ENCODE peak calls at places on chromosome 11, in six cellular contexts. One of them, this sample, is unnamed.

GRCh38 chr11:12137938-12138731 is 27.7 kb downstream of the MICAL2 start:
- DNase-seq in brain microvascular endothelial cell: peak; percentile 89
- DNase-seq in HCT116: no peak
- DNase-seq in body of pancreas: no peak
- DNase-seq in A549: peak; percentile 47
- DNase-seq in upper lobe of right lung: peak; percentile 47
- DNase-seq in this sample: no peak

GRCh38 chr11:83659466-83659865 is 373.3 kb upstream of the CCDC90B start:
- DNase-seq in HCT116: no peak
- DNase-seq in body of pancreas: no peak
- DNase-seq in A549: no peak
- DNase-seq in upper lobe of right lung: no peak
- DNase-seq in brain microvascular endothelial cell: no peak
- DNase-seq in this sample: no peak

GRCh38 chr11:65946655-65947054 is 1.4 kb downstream of the TSGA10IP start:
- DNase-seq in brain microvascular endothelial cell: no peak
- DNase-seq in body of pancreas: no peak
- DNase-seq in A549: no peak
- DNase-seq in HCT116: no peak
- DNase-seq in upper lobe of right lung: no peak
- DNase-seq in this sample: no peak

GRCh38 chr11:114259124-114259526 is 37.1 kb upstream of the NNMT start:
- DNase-seq in body of pancreas: peak; percentile 75
- DNase-seq in A549: no peak
- DNase-seq in HCT116: no peak
- DNase-seq in brain microvascular endothelial cell: no peak
- DNase-seq in upper lobe of right lung: peak; percentile 70
- DNase-seq in this sample: no peak

GRCh38 chr11:17403977-17404759 is 15.7 kb upstream of the KCNJ11 start:
- DNase-seq in HCT116: no peak
- DNase-seq in brain microvascular endothelial cell: no peak
- DNase-seq in upper lobe of right lung: no peak
- DNase-seq in body of pancreas: no peak
- DNase-seq in A549: no peak
- DNase-seq in this sample: no peak

GRCh38 chr11:76791861-76792260 is 8.7 kb downstream of the TSKU start:
- DNase-seq in upper lobe of right lung: no peak
- DNase-seq in body of pancreas: peak; percentile 52
- DNase-seq in A549: peak; percentile 79
- DNase-seq in brain microvascular endothelial cell: peak; percentile 79
- DNase-seq in HCT116: no peak
- DNase-seq in this sample: no peak

GRCh38 chr11:87597696-87598095 is 560.0 kb downstream of the TMEM135 start:
- DNase-seq in upper lobe of right lung: no peak
- DNase-seq in body of pancreas: no peak
- DNase-seq in HCT116: no peak
- DNase-seq in brain microvascular endothelial cell: no peak
- DNase-seq in A549: no peak
- DNase-seq in this sample: no peak

GRCh38 chr11:117693344-117693743 is 103.7 kb downstream of the DSCAML1 start:
- DNase-seq in HCT116: no peak
- DNase-seq in brain microvascular endothelial cell: no peak
- DNase-seq in A549: no peak
- DNase-seq in body of pancreas: no peak
- DNase-seq in upper lobe of right lung: no peak
- DNase-seq in this sample: peak; percentile 64

GRCh38 chr11:816433-816779 is 2.3 kb upstream of the PNPLA2 start:
- DNase-seq in A549: peak; percentile 53
- DNase-seq in HCT116: no peak
- DNase-seq in upper lobe of right lung: no peak
- DNase-seq in body of pancreas: no peak
- DNase-seq in brain microvascular endothelial cell: no peak
- DNase-seq in this sample: no peak

GRCh38 chr11:74729397-74729796 is 1.8 kb downstream of the CHRDL2 start:
- DNase-seq in body of pancreas: no peak
- DNase-seq in HCT116: no peak
- DNase-seq in upper lobe of right lung: no peak
- DNase-seq in brain microvascular endothelial cell: no peak
- DNase-seq in A549: no peak
- DNase-seq in this sample: no peak

GRCh38 chr11:121672630-121673487 is 220.1 kb upstream of the SORL1-AS1 start:
- DNase-seq in A549: no peak
- DNase-seq in upper lobe of right lung: no peak
- DNase-seq in brain microvascular endothelial cell: no peak
- DNase-seq in HCT116: no peak
- DNase-seq in body of pancreas: no peak
- DNase-seq in this sample: no peak

GRCh38 chr11:5234390-5234834 is at the start of gene HBD:
- DNase-seq in HCT116: no peak
- DNase-seq in body of pancreas: no peak
- DNase-seq in A549: no peak
- DNase-seq in upper lobe of right lung: no peak
- DNase-seq in brain microvascular endothelial cell: peak; percentile 55
- DNase-seq in this sample: no peak

GRCh38 chr11:35796542-35796941 is 134.0 kb downstream of the TRIM44 start:
- DNase-seq in brain microvascular endothelial cell: peak; percentile 40
- DNase-seq in HCT116: no peak
- DNase-seq in A549: peak; percentile 7
- DNase-seq in upper lobe of right lung: no peak
- DNase-seq in body of pancreas: no peak
- DNase-seq in this sample: peak; percentile 69

GRCh38 chr11:71499546-71499945 is 27.5 kb upstream of the KRTAP5-7 start:
- DNase-seq in brain microvascular endothelial cell: no peak
- DNase-seq in body of pancreas: no peak
- DNase-seq in HCT116: no peak
- DNase-seq in upper lobe of right lung: no peak
- DNase-seq in A549: no peak
- DNase-seq in this sample: no peak

GRCh38 chr11:102171101-102171500 is 60.9 kb downstream of the YAP1 start:
- DNase-seq in body of pancreas: no peak
- DNase-seq in upper lobe of right lung: no peak
- DNase-seq in brain microvascular endothelial cell: no peak
- DNase-seq in A549: no peak
- DNase-seq in HCT116: no peak
- DNase-seq in this sample: peak; percentile 52

GRCh38 chr11:43789700-43790443 is 90.8 kb upstream of the ALKBH3 start:
- DNase-seq in A549: peak; percentile 16
- DNase-seq in brain microvascular endothelial cell: peak; percentile 28
- DNase-seq in upper lobe of right lung: no peak
- DNase-seq in body of pancreas: no peak
- DNase-seq in HCT116: peak; percentile 22
- DNase-seq in this sample: peak; percentile 61

GRCh38 chr11:43626798-43627197 is 53.7 kb upstream of the HSD17B12 start:
- DNase-seq in A549: no peak
- DNase-seq in body of pancreas: no peak
- DNase-seq in upper lobe of right lung: no peak
- DNase-seq in brain microvascular endothelial cell: no peak
- DNase-seq in HCT116: no peak
- DNase-seq in this sample: no peak

GRCh38 chr11:299081-299891 is at the start of gene IFITM5:
- DNase-seq in upper lobe of right lung: peak; percentile 64
- DNase-seq in A549: no peak
- DNase-seq in brain microvascular endothelial cell: no peak
- DNase-seq in HCT116: no peak
- DNase-seq in body of pancreas: peak; percentile 24
- DNase-seq in this sample: no peak

GRCh38 chr11:5624489-5625278 is at the start of gene TRIM34:
- DNase-seq in body of pancreas: peak; percentile 59
- DNase-seq in upper lobe of right lung: no peak
- DNase-seq in HCT116: no peak
- DNase-seq in brain microvascular endothelial cell: peak; percentile 74
- DNase-seq in A549: peak; percentile 45
- DNase-seq in this sample: peak; percentile 90

GRCh38 chr11:93905384-93905783 is 55.0 kb upstream of the VSTM5 start:
- DNase-seq in HCT116: no peak
- DNase-seq in body of pancreas: no peak
- DNase-seq in A549: no peak
- DNase-seq in brain microvascular endothelial cell: peak; percentile 41
- DNase-seq in upper lobe of right lung: no peak
- DNase-seq in this sample: no peak

GRCh38 chr11:68450711-68451110 is 9.8 kb upstream of the PPP6R3 start:
- DNase-seq in A549: no peak
- DNase-seq in HCT116: no peak
- DNase-seq in brain microvascular endothelial cell: no peak
- DNase-seq in body of pancreas: no peak
- DNase-seq in upper lobe of right lung: peak; percentile 12
- DNase-seq in this sample: no peak

GRCh38 chr11:82767123-82767522 is 33.5 kb upstream of the FAM181B start:
- DNase-seq in brain microvascular endothelial cell: no peak
- DNase-seq in upper lobe of right lung: no peak
- DNase-seq in A549: no peak
- DNase-seq in HCT116: no peak
- DNase-seq in body of pancreas: no peak
- DNase-seq in this sample: no peak

GRCh38 chr11:19436932-19437331 is 196.2 kb upstream of the E2F8 start:
- DNase-seq in body of pancreas: no peak
- DNase-seq in upper lobe of right lung: no peak
- DNase-seq in brain microvascular endothelial cell: no peak
- DNase-seq in HCT116: no peak
- DNase-seq in A549: no peak
- DNase-seq in this sample: no peak

GRCh38 chr11:121494355-121495099 is 41.8 kb upstream of the SORL1-AS1 start:
- DNase-seq in upper lobe of right lung: no peak
- DNase-seq in HCT116: no peak
- DNase-seq in A549: no peak
- DNase-seq in brain microvascular endothelial cell: no peak
- DNase-seq in body of pancreas: no peak
- DNase-seq in this sample: no peak

GRCh38 chr11:60871378-60872061 is 4.2 kb downstream of the ZP1 start:
- DNase-seq in brain microvascular endothelial cell: peak; percentile 38
- DNase-seq in A549: no peak
- DNase-seq in body of pancreas: no peak
- DNase-seq in HCT116: no peak
- DNase-seq in upper lobe of right lung: peak; percentile 64
- DNase-seq in this sample: no peak

GRCh38 chr11:127451852-127452251 is 451.3 kb upstream of the KIRREL3 start:
- DNase-seq in A549: no peak
- DNase-seq in upper lobe of right lung: no peak
- DNase-seq in body of pancreas: no peak
- DNase-seq in brain microvascular endothelial cell: no peak
- DNase-seq in HCT116: no peak
- DNase-seq in this sample: no peak

GRCh38 chr11:28966951-28967350 is 858.8 kb downstream of the METTL15 start:
- DNase-seq in A549: no peak
- DNase-seq in upper lobe of right lung: no peak
- DNase-seq in HCT116: no peak
- DNase-seq in body of pancreas: no peak
- DNase-seq in brain microvascular endothelial cell: no peak
- DNase-seq in this sample: no peak

GRCh38 chr11:116294630-116295029 is 478.2 kb downstream of the BUD13 start:
- DNase-seq in upper lobe of right lung: no peak
- DNase-seq in HCT116: no peak
- DNase-seq in brain microvascular endothelial cell: peak; percentile 20
- DNase-seq in body of pancreas: no peak
- DNase-seq in A549: peak; percentile 10
- DNase-seq in this sample: no peak

GRCh38 chr11:7422544-7423331 is 62.6 kb upstream of the OLFML1 start:
- DNase-seq in body of pancreas: no peak
- DNase-seq in upper lobe of right lung: no peak
- DNase-seq in HCT116: no peak
- DNase-seq in brain microvascular endothelial cell: no peak
- DNase-seq in A549: no peak
- DNase-seq in this sample: no peak
- H3K27ac ChIP-seq in body of pancreas: no peak overlapping the region
- H3K27ac ChIP-seq in upper lobe of right lung: no peak overlapping the region
- H3K27ac ChIP-seq in HCT116: no peak overlapping the region
- H3K27ac ChIP-seq in brain microvascular endothelial cell: no peak overlapping the region
- H3K27ac ChIP-seq in A549: no peak overlapping the region
- H3K27ac ChIP-seq in this sample: no peak overlapping the region

DNA sequence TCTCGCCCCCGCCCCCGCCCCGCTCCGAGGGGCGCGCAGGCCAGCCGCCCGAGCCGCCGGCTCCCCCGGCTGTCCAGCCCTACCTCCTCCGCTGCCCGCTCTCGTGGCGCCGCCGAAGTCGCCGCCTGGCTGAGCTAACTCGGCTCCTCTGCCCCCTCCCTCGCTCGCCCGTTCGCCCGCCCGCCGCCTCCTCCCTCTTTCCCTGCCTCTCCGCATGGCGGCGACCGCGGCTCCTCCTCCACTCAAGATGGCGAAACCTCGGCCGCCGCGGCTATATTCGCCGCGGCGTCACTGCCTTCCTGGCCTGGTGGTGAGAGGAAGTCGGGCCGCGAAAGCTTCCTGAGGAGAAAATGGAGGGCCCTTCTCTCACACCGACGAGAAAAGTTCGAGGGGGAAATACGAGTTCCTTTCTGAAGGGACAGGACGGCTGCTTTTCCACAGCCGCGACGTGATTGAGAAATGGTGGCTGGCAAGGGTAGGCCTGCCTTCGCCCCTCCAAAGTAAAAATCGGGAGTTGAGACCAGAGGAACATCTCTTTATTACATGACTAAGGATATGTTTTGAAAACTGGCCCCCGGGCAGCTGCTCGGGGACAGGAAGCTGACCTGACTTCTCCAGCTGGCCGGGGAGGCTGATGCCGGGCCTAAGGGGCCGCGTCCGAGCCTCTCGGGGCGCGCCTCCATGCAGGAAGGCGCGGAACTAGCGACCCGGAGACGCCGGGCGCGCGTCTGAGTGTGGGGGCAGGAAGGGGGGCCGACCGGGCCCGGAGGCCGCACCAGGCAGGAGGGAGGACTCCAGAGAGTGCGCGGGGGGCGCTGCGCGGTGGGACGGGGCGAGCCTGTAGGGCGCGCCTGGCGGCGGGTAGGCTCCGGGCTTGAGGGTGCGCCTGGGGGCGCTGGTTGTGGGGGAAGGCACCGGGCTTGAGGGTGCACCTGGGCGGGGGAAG is at the start of gene DDX6:
- DNase-seq in upper lobe of right lung: peak; percentile 97
- DNase-seq in brain microvascular endothelial cell: peak; percentile 83
- DNase-seq in HCT116: peak; percentile 45
- DNase-seq in body of pancreas: peak; percentile 94
- DNase-seq in A549: peak; percentile 81
- DNase-seq in this sample: peak; percentile 88
- TF ChIP-seq CTCF in upper lobe of right lung: peak; percentile 44
- TF ChIP-seq CTCF in brain microvascular endothelial cell: peak; percentile 40
- TF ChIP-seq CTCF in HCT116: peak; percentile 16
- TF ChIP-seq CTCF in body of pancreas: peak; percentile 55
- TF ChIP-seq CTCF in A549: no peak
- TF ChIP-seq CTCF in this sample: peak; percentile 17

GRCh38 chr11:58626915-58627483 is 4.5 kb downstream of the CNTF start:
- DNase-seq in A549: no peak
- DNase-seq in HCT116: no peak
- DNase-seq in body of pancreas: no peak
- DNase-seq in upper lobe of right lung: no peak
- DNase-seq in brain microvascular endothelial cell: no peak
- DNase-seq in this sample: no peak
- H3K27ac ChIP-seq in A549: no peak overlapping the region
- H3K27ac ChIP-seq in HCT116: peak overlapping the region; percentile 50
- H3K27ac ChIP-seq in body of pancreas: no peak overlapping the region
- H3K27ac ChIP-seq in upper lobe of right lung: no peak overlapping the region
- H3K27ac ChIP-seq in brain microvascular endothelial cell: peak overlapping the region; percentile 87
- H3K27ac ChIP-seq in this sample: no peak overlapping the region

DNA sequence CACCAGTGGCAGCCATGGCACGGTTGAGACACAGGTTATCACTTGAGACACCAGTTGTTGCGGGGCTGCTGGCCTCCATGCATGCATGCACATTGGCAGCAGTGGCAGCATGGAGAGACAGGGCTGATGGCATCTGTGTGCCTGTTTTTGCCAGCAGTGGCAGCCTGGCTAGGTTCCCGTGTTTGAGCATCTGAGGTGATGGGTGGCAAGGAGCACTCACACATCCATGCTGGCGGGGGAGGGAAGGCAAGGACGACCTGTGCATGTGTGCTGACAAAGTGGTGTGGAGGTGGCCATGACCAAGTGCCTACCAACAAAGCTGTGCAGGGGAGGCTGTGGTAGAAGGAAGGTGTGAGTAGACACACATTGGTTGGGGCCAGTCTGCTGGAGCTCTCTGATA is 133.5 kb downstream of the CNTN5 start:
- DNase-seq in A549: no peak
- DNase-seq in body of pancreas: no peak
- DNase-seq in upper lobe of right lung: no peak
- DNase-seq in HCT116: no peak
- DNase-seq in brain microvascular endothelial cell: no peak
- DNase-seq in this sample: no peak
- TF ChIP-seq CTCF in A549: no peak
- TF ChIP-seq CTCF in body of pancreas: no peak
- TF ChIP-seq CTCF in upper lobe of right lung: no peak
- TF ChIP-seq CTCF in HCT116: no peak
- TF ChIP-seq CTCF in brain microvascular endothelial cell: no peak
- TF ChIP-seq CTCF in this sample: no peak

This sample was measured in RWPE1.